ENCODE peak calls at places on chromosome 7, in eight cellular contexts. F is A549, E is breast epithelium, U is AG04450, S is fibroblast of mammary gland, B is cardiac fibroblast, D is psoas muscle, H is lower lobe of right lung. K is an unnamed sample.

GRCh38 chr7:136937436-136937835 is 69.0 kb downstream of the CHRM2 start:
- DNase-seq in F (no peak), E (no peak), U (no peak), S (no peak), B (no peak), D (no peak), H (no peak), K (no peak)

GRCh38 chr7:107742678-107743566 is 1.0 kb upstream of the CBLL1 start:
- DNase-seq in F (no peak), E (peak; percentile 58), U (no peak), S (no peak), B (no peak), D (peak; percentile 74), H (peak; percentile 78), K (no peak)

GRCh38 chr7:99352247-99352646 is 22.3 kb upstream of the ARPC1B start:
- DNase-seq in F (no peak), E (no peak), U (no peak), S (no peak), B (no peak), D (no peak), H (no peak), K (no peak)

GRCh38 chr7:158973440-158973839 is 117.1 kb downstream of the DYNC2I1 start:
- DNase-seq in F (peak; percentile 33), E (no peak), U (no peak), S (no peak), B (no peak), D (no peak), H (no peak), K (peak; percentile 39)

GRCh38 chr7:137574836-137575235 is 231.3 kb upstream of the PTN start:
- DNase-seq in F (no peak), E (no peak), U (no peak), S (no peak), B (peak; percentile 16), D (no peak), H (no peak), K (no peak)

GRCh38 chr7:18570890-18571478 is 75.4 kb downstream of the HDAC9 start:
- DNase-seq in F (peak; percentile 40), E (no peak), U (no peak), S (peak; percentile 65), B (peak; percentile 79), D (no peak), H (no peak), K (peak; percentile 77)

GRCh38 chr7:152341039-152341913 is 94.5 kb downstream of the KMT2C start:
- DNase-seq in F (peak; percentile 69), E (no peak), U (peak; percentile 18), S (peak; percentile 79), B (peak; percentile 77), D (no peak), H (no peak), K (peak; percentile 88)

GRCh38 chr7:12323415-12323814 is 80.2 kb downstream of the VWDE start:
- DNase-seq in F (no peak), E (no peak), U (no peak), S (no peak), B (no peak), D (no peak), H (no peak), K (no peak)

GRCh38 chr7:111758332-111758731 is 196.0 kb upstream of the IMMP2L start:
- DNase-seq in F (no peak), E (no peak), U (no peak), S (no peak), B (no peak), D (no peak), H (no peak), K (no peak)

GRCh38 chr7:148773344-148773743 is 74.6 kb downstream of the CUL1 start:
- DNase-seq in F (no peak), E (no peak), U (no peak), S (no peak), B (no peak), D (no peak), H (no peak), K (peak; percentile 88)

GRCh38 chr7:38550881-38551280 is 80.3 kb downstream of the AMPH start:
- DNase-seq in F (no peak), E (no peak), U (no peak), S (no peak), B (no peak), D (no peak), H (no peak), K (no peak)

GRCh38 chr7:139358541-139359365 is 941 bp upstream of the LUC7L2 start:
- DNase-seq in F (peak; percentile 67), E (no peak), U (no peak), S (peak; percentile 48), B (peak; percentile 57), D (no peak), H (peak; percentile 43), K (peak; percentile 31)

GRCh38 chr7:128672927-128673517 is 930 bp downstream of the GARIN1A start:
- DNase-seq in F (peak; percentile 43), E (no peak), U (no peak), S (peak; percentile 20), B (peak; percentile 36), D (no peak), H (no peak), K (peak; percentile 56)

GRCh38 chr7:73621168-73622063 is 2.9 kb downstream of the MLXIPL start:
- DNase-seq in F (no peak), E (no peak), U (no peak), S (no peak), B (no peak), D (no peak), H (no peak), K (no peak)

GRCh38 chr7:17109017-17109416 is 189.4 kb upstream of the AHR start:
- DNase-seq in F (no peak), E (no peak), U (peak; percentile 32), S (peak; percentile 55), B (peak; percentile 74), D (no peak), H (no peak), K (peak; percentile 83)

GRCh38 chr7:39952791-39953190 is 2.7 kb downstream of the CDK13 start:
- DNase-seq in F (no peak), E (no peak), U (no peak), S (peak; percentile 15), B (peak; percentile 40), D (no peak), H (no peak), K (peak; percentile 21)

GRCh38 chr7:43584200-43584586 is 1.3 kb downstream of the STK17A start:
- DNase-seq in F (peak; percentile 58), E (no peak), U (no peak), S (peak; percentile 77), B (peak; percentile 86), D (no peak), H (no peak), K (peak; percentile 75)

DNA sequence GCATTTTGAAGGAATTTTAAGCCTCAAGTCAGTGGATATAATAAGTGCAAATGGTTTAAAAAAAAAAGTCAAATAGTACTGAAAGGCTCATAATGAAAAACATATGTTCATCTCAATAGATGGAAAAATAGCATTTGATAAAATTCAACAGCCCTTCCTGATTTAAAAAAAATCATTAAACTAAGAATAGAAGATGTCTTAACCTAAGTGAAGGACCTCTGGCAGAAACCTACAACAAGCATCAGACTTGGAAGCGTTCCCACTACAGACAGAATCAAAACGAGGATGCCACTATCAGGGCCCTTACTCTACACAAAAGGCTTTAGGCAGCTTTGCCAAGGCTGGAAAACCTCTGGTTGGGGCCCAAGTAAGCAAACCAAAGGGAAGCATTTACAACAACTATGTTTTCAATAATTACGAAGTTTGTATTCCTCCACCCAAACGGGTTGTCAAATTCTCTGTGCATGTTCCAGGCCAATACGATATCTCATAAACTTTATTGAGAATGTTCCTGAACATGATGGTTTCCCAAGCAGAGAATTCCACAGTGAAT is 45.1 kb downstream of the CYTH3 start:
- DNase-seq in F (no peak), E (no peak), U (no peak), S (peak; percentile 79), B (peak; percentile 52), D (no peak), H (no peak), K (peak; percentile 76)
- H3K4me3 ChIP-seq in F (no peak overlapping the region), E (no peak overlapping the region), U (no peak overlapping the region), S (no peak overlapping the region), B (no peak overlapping the region), D (no peak overlapping the region), H (no peak overlapping the region), K (no peak overlapping the region)

GRCh38 chr7:19708397-19709248 is at the start of gene POLR1F:
- DNase-seq in F (peak; percentile 96), E (peak; percentile 91), U (peak; percentile 85), S (peak; percentile 95), B (peak; percentile 96), D (peak; percentile 96), H (peak; percentile 96), K (peak; percentile 97)

GRCh38 chr7:19715499-19715898 is 6.7 kb upstream of the POLR1F start:
- DNase-seq in F (no peak), E (no peak), U (no peak), S (no peak), B (no peak), D (no peak), H (no peak), K (no peak)

GRCh38 chr7:19709249-19709578 is 377 bp upstream of the POLR1F start:
- DNase-seq in F (no peak), E (no peak), U (no peak), S (no peak), B (no peak), D (no peak), H (no peak), K (no peak)

GRCh38 chr7:19713676-19714075 is 4.8 kb upstream of the POLR1F start:
- DNase-seq in F (peak; percentile 54), E (no peak), U (peak; percentile 6), S (peak; percentile 57), B (peak; percentile 70), D (no peak), H (no peak), K (peak; percentile 68)
- TF ChIP-seq CTCF in F (peak; percentile 79), E (peak; percentile 23), U (peak; percentile 66), S (peak; percentile 62), B (peak; percentile 54), D (peak; percentile 38), H (peak; percentile 56), K (peak; percentile 60)

GRCh38 chr7:76185187-76185915 is 16.3 kb upstream of the SRRM3 start:
- DNase-seq in F (no peak), E (no peak), U (no peak), S (no peak), B (no peak), D (no peak), H (no peak), K (no peak)

GRCh38 chr7:76191783-76192240 is 9.9 kb upstream of the SRRM3 start:
- DNase-seq in F (peak; percentile 76), E (no peak), U (no peak), S (peak; percentile 53), B (peak; percentile 65), D (no peak), H (no peak), K (peak; percentile 65)

GRCh38 chr7:76189276-76189675 is 12.4 kb upstream of the SRRM3 start:
- DNase-seq in F (no peak), E (no peak), U (no peak), S (no peak), B (no peak), D (no peak), H (no peak), K (no peak)

GRCh38 chr7:76182225-76182965 is 19.3 kb upstream of the SRRM3 start:
- DNase-seq in F (no peak), E (no peak), U (no peak), S (no peak), B (no peak), D (no peak), H (no peak), K (no peak)

GRCh38 chr7:76187246-76187645 is 14.4 kb upstream of the SRRM3 start:
- DNase-seq in F (no peak), E (no peak), U (no peak), S (no peak), B (no peak), D (no peak), H (no peak), K (no peak)
- H3K4me3 ChIP-seq in F (no peak overlapping the region), E (no peak overlapping the region), U (no peak overlapping the region), S (no peak overlapping the region), B (no peak overlapping the region), D (no peak overlapping the region), H (no peak overlapping the region), K (no peak overlapping the region)

GRCh38 chr7:50507898-50508470 is 57.2 kb downstream of the DDC start:
- DNase-seq in F (no peak), E (no peak), U (no peak), S (no peak), B (no peak), D (peak; percentile 78), H (no peak), K (no peak)
- TF ChIP-seq CTCF in F (no peak), E (no peak), U (no peak), S (no peak), B (no peak), D (no peak), H (no peak), K (no peak)